ENCODE peak calls at places on chromosomes 4 and X, in four cellular contexts. I, C, P and F are unnamed samples.

GRCh38 chr4:165096776-165097175 is 15.9 kb downstream of the TMEM192 start:
- DNase-seq in I (peak; percentile 59), C (no peak), P (no peak), F (no peak)

GRCh38 chr4:113899260-113900177 is 79.9 kb downstream of the ARSJ start:
- DNase-seq in I (no peak), C (no peak), P (no peak), F (no peak)

GRCh38 chr4:126358041-126358440 is 1043.3 kb downstream of the FAT4 start:
- DNase-seq in I (no peak), C (no peak), P (no peak), F (no peak)

GRCh38 chr4:11416071-11416766 is 12.5 kb downstream of the HS3ST1 start:
- DNase-seq in I (no peak), C (no peak), P (no peak), F (no peak)

GRCh38 chrX:133654801-133655200 is 239.5 kb upstream of the GPC4 start:
- DNase-seq in I (peak; percentile 65), C (no peak), P (no peak), F (no peak)

GRCh38 chr4:62162606-62163005 is 962.5 kb downstream of the ADGRL3 start:
- DNase-seq in I (no peak), C (no peak), P (no peak), F (no peak)

GRCh38 chrX:30309139-30309571 is at the start of gene NR0B1:
- DNase-seq in I (peak; percentile 31), C (peak; percentile 51), P (peak; percentile 29), F (no peak)

GRCh38 chrX:38437093-38437492 is 84.7 kb downstream of the OTC start:
- DNase-seq in I (no peak), C (no peak), P (no peak), F (no peak)

GRCh38 chr4:152522754-152523153 is 13.1 kb downstream of the FBXW7 start:
- DNase-seq in I (no peak), C (no peak), P (no peak), F (no peak)

GRCh38 chr4:55385201-55385649 is 10.5 kb upstream of the TMEM165 start:
- DNase-seq in I (peak; percentile 23), C (no peak), P (no peak), F (no peak)

GRCh38 chrX:25144043-25144940 is 128.5 kb upstream of the ARX start:
- DNase-seq in I (peak; percentile 84), C (peak; percentile 60), P (peak; percentile 50), F (peak; percentile 54)

GRCh38 chr4:124018383-124019317 is 622.1 kb downstream of the SPRY1 start:
- DNase-seq in I (peak; percentile 43), C (no peak), P (peak; percentile 63), F (no peak)

GRCh38 chr4:73832651-73833237 is 3.7 kb upstream of the CXCL6 start:
- DNase-seq in I (no peak), C (no peak), P (no peak), F (no peak)

GRCh38 chrX:53316860-53317237 is 35.5 kb upstream of the IQSEC2 start:
- DNase-seq in I (no peak), C (no peak), P (no peak), F (no peak)

GRCh38 chrX:9560219-9560618 is 95.4 kb downstream of the TBL1X start:
- DNase-seq in I (no peak), C (no peak), P (no peak), F (no peak)

GRCh38 chrX:74602142-74602541 is 12.3 kb downstream of the RLIM start:
- DNase-seq in I (no peak), C (no peak), P (no peak), F (no peak)

GRCh38 chr4:175947117-175947722 is 118.4 kb upstream of the WDR17 start:
- DNase-seq in I (peak; percentile 67), C (no peak), P (no peak), F (no peak)

GRCh38 chrX:45765726-45766125 is 565.0 kb upstream of the DIPK2B start:
- DNase-seq in I (no peak), C (no peak), P (no peak), F (no peak)
- H3K4me3 ChIP-seq in I (peak overlapping the region; percentile 87), C (no peak overlapping the region), P (peak overlapping the region; percentile 62), F (peak overlapping the region; percentile 14)

GRCh38 chrX:103529550-103529949 is 10.3 kb upstream of the RAB40A start:
- DNase-seq in I (no peak), C (no peak), P (no peak), F (no peak)
- H3K4me1 ChIP-seq in I (peaks cover 18% of the 10 kb centered on the region), C (no peaks in the 10 kb centered on the region), P (no peaks in the 10 kb centered on the region), F (no peaks in the 10 kb centered on the region)

DNA sequence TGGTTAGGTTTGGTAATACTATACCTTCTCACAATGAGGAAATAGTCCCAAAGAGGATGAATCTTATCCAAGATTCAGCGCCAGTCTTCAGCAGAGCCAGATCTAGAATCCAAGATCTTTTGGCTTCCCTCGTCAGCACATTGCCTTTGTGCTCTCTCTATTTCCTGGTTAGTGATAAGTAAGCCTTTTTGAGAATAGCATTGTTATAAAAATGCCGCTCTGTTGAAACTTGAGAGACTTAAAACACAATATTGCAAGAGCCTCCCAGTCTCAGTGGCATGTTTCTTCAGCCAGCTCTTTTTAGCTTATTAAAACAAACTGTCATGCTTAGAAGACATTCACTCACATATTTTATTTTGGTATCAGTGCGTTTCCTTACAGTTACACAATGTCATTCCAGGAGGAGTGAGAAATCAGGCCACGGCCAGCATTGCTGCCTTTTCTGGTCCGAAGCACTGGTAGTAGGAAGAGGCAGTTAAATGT is 141.4 kb downstream of the KLHL8 start:
- DNase-seq in I (peak; percentile 87), C (no peak), P (peak; percentile 50), F (no peak)
- H3K4me3 ChIP-seq in I (peak overlapping the region; percentile 61), C (no peak overlapping the region), P (peak overlapping the region; percentile 12), F (no peak overlapping the region)

DNA sequence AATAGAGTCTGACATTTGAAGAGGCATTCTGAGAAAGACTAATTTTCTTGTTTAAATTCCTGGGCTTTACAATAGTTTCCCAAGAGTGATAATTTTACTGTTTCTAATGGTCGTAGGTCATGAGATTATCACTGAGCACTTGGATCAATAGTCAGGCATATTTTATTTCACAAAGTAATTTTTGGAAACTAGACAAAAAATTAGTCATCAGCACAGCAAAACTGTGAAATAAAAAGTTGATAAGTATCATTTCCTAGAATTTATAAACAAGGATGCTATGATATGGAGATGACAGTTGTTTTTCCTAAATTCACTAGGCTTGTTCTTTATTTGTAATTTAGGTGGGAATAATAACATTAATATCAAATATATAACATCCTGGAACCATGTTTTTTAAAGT is 33.0 kb downstream of the SULT1B1 start:
- DNase-seq in I (no peak), C (no peak), P (no peak), F (no peak)
- H3K4me1 ChIP-seq in I (peaks cover 41% of the 10 kb centered on the region), C (no peaks in the 10 kb centered on the region), P (no peaks in the 10 kb centered on the region), F (no peaks in the 10 kb centered on the region)